ENCODE peak calls at places on chromosomes 7 and 10, in five cellular contexts. M is hepatocyte, Z is colonic mucosa, N is prostate gland, I is ovary. A is an unnamed sample.

GRCh38 chr10:132915411-132915810 is 27.0 kb downstream of the CFAP46 start:
- DNase-seq in I (peak; percentile 25), Z (no peak), N (no peak), M (no peak), A (no peak)

GRCh38 chr10:38174341-38174740 is 80.2 kb downstream of the ZNF37A start:
- DNase-seq in I (no peak), M (no peak), N (no peak), Z (no peak), A (no peak)

GRCh38 chr7:17679427-17679826 is 260.9 kb downstream of the SNX13 start:
- DNase-seq in I (no peak), Z (no peak), N (no peak), M (peak; percentile 35), A (no peak)

GRCh38 chr10:123480845-123481244 is 185.3 kb upstream of the GPR26 start:
- DNase-seq in I (no peak), N (no peak), M (no peak), Z (no peak), A (no peak)

GRCh38 chr10:110168601-110169481 is 38.6 kb upstream of the MXI1 start:
- DNase-seq in N (no peak), I (no peak), M (peak; percentile 53), Z (no peak), A (no peak)

GRCh38 chr7:25860882-25861228 is 291.1 kb upstream of the NFE2L3 start:
- DNase-seq in M (no peak), Z (no peak), I (no peak), N (no peak), A (no peak)

GRCh38 chr7:69105981-69106380 is 492.3 kb upstream of the AUTS2 start:
- DNase-seq in N (no peak), I (no peak), Z (no peak), M (no peak), A (no peak)

GRCh38 chr10:21943633-21944265 is 59.8 kb downstream of the DNAJC1 start:
- DNase-seq in N (no peak), M (no peak), I (no peak), Z (no peak), A (no peak)

GRCh38 chr10:30095811-30096422 is 36.5 kb upstream of the JCAD start:
- DNase-seq in M (no peak), Z (no peak), I (no peak), N (no peak), A (no peak)

GRCh38 chr7:136027160-136027559 is 50.0 kb upstream of the MTPN start:
- DNase-seq in Z (no peak), I (no peak), M (no peak), N (no peak), A (no peak)
- H3K27me3 ChIP-seq in Z (no peaks in the 10 kb centered on the region), I (no peaks in the 10 kb centered on the region), M (no peaks in the 10 kb centered on the region), N (no peaks in the 10 kb centered on the region), A (no peaks in the 10 kb centered on the region)

GRCh38 chr7:57399972-57400371 is 50.0 kb upstream of the ZNF716 start:
- DNase-seq in M (no peak), N (no peak), I (no peak), Z (no peak), A (no peak)
- H3K9me3 ChIP-seq in M (no peaks in the 10 kb centered on the region), N (no peaks in the 10 kb centered on the region), I (no peaks in the 10 kb centered on the region), Z (no peaks in the 10 kb centered on the region), A (no peaks in the 10 kb centered on the region)

GRCh38 chr7:148319316-148319808 is 271.2 kb upstream of the C7orf33 start:
- DNase-seq in N (no peak), Z (no peak), M (no peak), I (no peak), A (no peak)
- H3K27me3 ChIP-seq in N (no peaks in the 10 kb centered on the region), Z (no peaks in the 10 kb centered on the region), M (no peaks in the 10 kb centered on the region), I (no peaks in the 10 kb centered on the region), A (no peaks in the 10 kb centered on the region)

DNA sequence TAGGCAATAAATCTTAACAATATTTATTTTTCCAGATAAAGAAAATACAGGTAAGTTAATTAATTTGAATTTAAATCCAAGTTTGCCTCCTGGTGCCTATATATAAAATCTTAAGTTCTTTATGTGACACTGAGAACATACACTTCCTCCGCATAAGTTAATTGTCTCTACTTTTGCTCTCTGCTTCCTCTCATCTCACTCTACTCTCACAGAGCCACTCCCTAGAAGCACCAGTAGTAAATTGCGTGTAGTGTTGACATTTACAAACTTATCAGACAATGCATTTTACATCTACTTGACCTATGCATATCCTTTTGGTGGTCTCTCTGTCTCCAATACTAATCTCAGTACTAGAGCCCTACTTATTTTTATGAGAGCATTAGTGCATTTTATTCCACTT is 144.5 kb downstream of the ETV1 start:
- DNase-seq in M (no peak), I (no peak), Z (no peak), N (no peak), A (no peak)
- H3K9me3 ChIP-seq in M (no peaks in the 10 kb centered on the region), I (no peaks in the 10 kb centered on the region), Z (no peaks in the 10 kb centered on the region), N (no peaks in the 10 kb centered on the region), A (no peaks in the 10 kb centered on the region)